ENCODE peak calls at places on chromosomes 16 and 17, in nine cellular contexts. B, T, G, K, H, C, F, U and I are unnamed samples.

GRCh38 chr16:58815188-58815888 is 81.2 kb upstream of the GOT2 start:
- DNase-seq in F (no peak), T (no peak), C (no peak), K (no peak), G (no peak), U (no peak), B (no peak), H (no peak), I (no peak)

GRCh38 chr16:4176794-4177438 is 60.7 kb upstream of the ADCY9 start:
- DNase-seq in C (no peak), G (no peak), U (peak; percentile 62), K (no peak), B (peak; percentile 91), H (no peak), T (no peak), F (no peak), I (peak; percentile 21)

GRCh38 chr16:7332611-7333010 is at the start of gene RBFOX1:
- DNase-seq in C (no peak), K (no peak), T (no peak), F (no peak), B (no peak), G (no peak), U (no peak), H (no peak), I (no peak)

GRCh38 chr17:39599006-39599664 is 8.6 kb downstream of the NEUROD2 start:
- DNase-seq in H (no peak), F (no peak), U (no peak), C (no peak), B (no peak), T (no peak), G (no peak), K (peak; percentile 62), I (no peak)

GRCh38 chr17:40579471-40579870 is 14.2 kb upstream of the CCR7 start:
- DNase-seq in K (no peak), U (no peak), F (no peak), T (no peak), B (no peak), C (no peak), G (no peak), H (no peak), I (no peak)

GRCh38 chr17:17511971-17512858 is 16.0 kb upstream of the RASD1 start:
- DNase-seq in B (peak; percentile 95), U (peak; percentile 54), F (peak; percentile 84), T (no peak), H (no peak), G (no peak), C (peak; percentile 72), K (no peak), I (no peak)

GRCh38 chr16:54098247-54098646 is 188.3 kb downstream of the IRX3 start:
- DNase-seq in C (no peak), U (no peak), H (no peak), F (no peak), T (no peak), K (no peak), B (no peak), G (no peak), I (no peak)

GRCh38 chr16:57663917-57664661 is 4.0 kb upstream of the ADGRG3 start:
- DNase-seq in U (no peak), B (no peak), F (no peak), H (no peak), C (no peak), G (no peak), K (no peak), T (no peak), I (no peak)

GRCh38 chr17:40577611-40578065 is 12.4 kb upstream of the CCR7 start:
- DNase-seq in U (no peak), B (no peak), H (no peak), K (no peak), C (no peak), F (no peak), G (no peak), T (no peak), I (no peak)

GRCh38 chr17:79625706-79626105 is 14.9 kb upstream of the RBFOX3 start:
- DNase-seq in U (no peak), H (peak; percentile 28), G (peak; percentile 1), F (peak; percentile 40), T (peak; percentile 9), B (no peak), K (peak; percentile 24), C (peak; percentile 23), I (no peak)

GRCh38 chr17:79619196-79619595 is 8.3 kb upstream of the RBFOX3 start:
- DNase-seq in C (peak; percentile 21), B (no peak), G (peak; percentile 2), K (peak; percentile 25), H (no peak), F (peak; percentile 41), T (no peak), U (no peak), I (no peak)

GRCh38 chr17:28969706-28970393 is 18.5 kb upstream of the PHF12 start:
- DNase-seq in T (no peak), K (no peak), U (no peak), H (no peak), F (no peak), C (no peak), B (no peak), G (no peak), I (no peak)

DNA sequence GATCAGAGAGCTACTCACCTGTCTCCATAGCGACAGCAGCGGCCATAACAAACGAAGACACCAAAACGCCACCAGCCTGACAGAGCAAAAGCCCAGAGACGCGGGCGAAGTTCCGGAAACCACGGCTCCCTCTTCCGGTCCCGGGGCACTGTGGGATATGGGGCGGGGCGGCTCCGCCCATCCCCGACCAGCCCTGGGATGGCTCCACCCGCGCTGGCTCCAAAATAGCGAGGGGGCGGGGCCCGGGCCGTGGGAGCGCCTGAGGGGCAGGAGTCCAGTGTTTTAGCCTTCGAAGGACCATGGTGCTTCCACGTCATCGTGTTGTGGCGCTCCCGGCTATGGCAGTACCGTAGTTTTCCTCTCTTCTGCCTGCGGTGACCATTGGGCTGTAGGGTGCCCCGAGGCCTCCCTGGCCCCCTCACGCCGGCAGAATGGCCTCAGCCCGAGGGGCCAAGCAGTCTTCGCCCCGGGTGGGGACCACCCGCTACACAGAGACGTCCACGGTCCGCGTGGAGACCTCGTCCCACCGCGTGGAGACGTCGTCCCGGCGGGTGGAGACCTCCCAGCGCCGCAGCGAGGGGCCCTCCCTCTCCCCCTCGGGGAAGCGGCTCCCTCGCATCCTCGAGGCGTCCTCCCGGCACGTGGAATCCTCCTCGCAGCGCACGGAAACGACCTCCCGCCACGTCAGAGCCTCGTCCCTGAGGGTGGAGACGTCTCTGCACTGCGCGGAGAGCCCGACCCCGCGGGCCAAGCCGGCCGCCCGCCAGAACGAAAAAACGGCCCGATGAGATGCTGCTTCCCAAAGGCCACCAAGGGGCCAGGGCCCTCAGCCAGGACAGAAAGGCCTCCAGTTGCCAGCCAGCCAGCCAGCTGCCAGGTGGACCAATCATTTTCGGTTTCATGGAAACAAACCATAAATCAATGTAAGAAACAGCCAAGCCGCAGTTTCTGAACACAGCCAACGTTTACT is at the start of the genes C17orf100 and MED31:
- DNase-seq in H (peak; percentile 97), B (peak; percentile 97), F (peak; percentile 93), T (peak; percentile 93), K (peak; percentile 99), C (peak; percentile 97), G (peak; percentile 96), U (peak; percentile 99), I (peak; percentile 94)
- H3K27ac ChIP-seq in H (peak within 1 kb of the TSS; percentile 93), B (peak within 1 kb of the TSS; percentile 94), F (peak within 1 kb of the TSS; percentile 84), T (peak within 1 kb of the TSS; percentile 83), K (peak within 1 kb of the TSS; percentile 95), C (peak within 1 kb of the TSS; percentile 87), G (peak within 1 kb of the TSS; percentile 72), U (peak within 1 kb of the TSS; percentile 88), I (peak within 1 kb of the TSS; percentile 63)

GRCh38 chr17:10798910-10799309 is 5.0 kb downstream of the TMEM238L start:
- DNase-seq in B (no peak), H (no peak), G (no peak), T (no peak), C (no peak), K (no peak), U (no peak), F (no peak), I (no peak)

GRCh38 chr17:10793256-10793655 is 10.6 kb downstream of the TMEM238L start:
- DNase-seq in F (no peak), C (no peak), H (no peak), U (no peak), K (no peak), B (no peak), T (no peak), G (no peak), I (no peak)

GRCh38 chr17:10798332-10798749 is 5.6 kb downstream of the TMEM238L start:
- DNase-seq in B (no peak), K (no peak), H (no peak), T (no peak), F (no peak), C (no peak), U (no peak), G (no peak), I (no peak)

GRCh38 chr17:10799407-10799806 is 4.5 kb downstream of the TMEM238L start:
- DNase-seq in G (no peak), U (no peak), T (no peak), H (no peak), C (no peak), F (no peak), K (no peak), B (no peak), I (no peak)

DNA sequence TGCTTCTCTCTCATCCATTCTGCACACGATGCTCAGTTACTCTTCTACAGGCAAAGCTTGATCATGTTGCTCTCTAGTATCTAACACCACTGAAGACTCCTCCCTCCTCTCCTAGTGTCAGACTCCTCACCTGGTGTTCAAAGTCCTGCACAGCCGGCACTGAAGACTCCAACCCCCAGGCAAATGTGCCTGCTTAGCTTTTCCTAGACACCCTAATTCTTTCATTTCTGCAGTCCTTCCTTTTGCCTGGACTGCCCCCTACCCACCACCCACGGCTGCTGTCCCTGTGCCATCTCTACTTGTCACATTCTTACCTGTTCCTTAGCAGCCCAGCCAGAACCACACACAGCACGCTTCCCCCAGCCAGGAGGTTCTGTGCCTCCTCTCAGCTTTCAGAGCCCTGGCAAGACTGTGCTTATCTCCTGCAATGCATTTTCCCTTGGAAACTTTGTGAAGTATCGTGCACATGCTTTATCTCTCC is 6.0 kb downstream of the TMEM238L start:
- DNase-seq in C (no peak), G (no peak), T (no peak), U (no peak), K (no peak), B (no peak), H (no peak), F (no peak), I (no peak)
- H3K27ac ChIP-seq in C (no peak overlapping the region), G (no peak overlapping the region), T (peak overlapping the region; percentile 97), U (no peak overlapping the region), K (no peak overlapping the region), B (no peak overlapping the region), H (peak overlapping the region; percentile 67), F (no peak overlapping the region), I (peak overlapping the region; percentile 24)

GRCh38 chr16:16005725-16006124 is 56.3 kb downstream of the ABCC1 start:
- DNase-seq in G (no peak), F (no peak), C (peak; percentile 6), T (no peak), U (no peak), H (no peak), K (no peak), B (no peak), I (no peak)
- H3K27ac ChIP-seq in G (no peak overlapping the region), F (no peak overlapping the region), C (peak overlapping the region; percentile 17), T (no peak overlapping the region), U (peak overlapping the region; percentile 81), H (no peak overlapping the region), K (peak overlapping the region; percentile 75), B (peak overlapping the region; percentile 76), I (no peak overlapping the region)

DNA sequence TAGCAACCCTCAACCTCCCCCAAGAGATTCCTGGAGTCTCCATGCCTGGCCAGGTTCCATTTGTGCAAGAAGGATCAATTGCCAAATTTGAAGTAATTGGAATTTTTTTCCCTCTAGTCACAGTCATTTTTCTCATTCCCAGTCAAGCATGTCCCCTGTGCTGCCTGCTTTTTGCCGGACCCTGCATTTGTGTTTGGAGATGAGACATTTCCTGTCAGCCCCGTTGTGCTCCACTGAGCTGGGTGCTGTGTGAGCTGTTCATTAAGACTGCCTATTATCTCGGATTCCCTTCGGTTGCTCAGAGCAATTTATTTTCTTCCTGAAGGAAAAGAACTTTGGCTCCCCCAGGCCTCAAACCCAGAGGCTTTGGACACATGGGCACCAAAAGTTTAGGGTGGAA is 201.0 kb upstream of the NLRP1 start:
- DNase-seq in K (no peak), T (no peak), B (peak; percentile 48), G (no peak), H (no peak), F (no peak), U (no peak), C (no peak), I (no peak)
- H3K27ac ChIP-seq in K (peak overlapping the region; percentile 68), T (no peak overlapping the region), B (peak overlapping the region; percentile 23), G (no peak overlapping the region), H (no peak overlapping the region), F (peak overlapping the region; percentile 56), U (no peak overlapping the region), C (no peak overlapping the region), I (no peak overlapping the region)